ENCODE peak calls at places on chromosomes 3 and 15, in eight cellular contexts. W is WTC11, Q is endodermal cell, T is coronary artery, K is GM20000, X is foreskin fibroblast, I is GM13977, R is AG04450. M is an unnamed sample.
A peak's percentile ranks its signal among the peaks of the same experiment; 100 is the strongest.

GRCh38 chr3:151101270-151101954 is 15.9 kb downstream of the MED12L start:
- DNase-seq in W (no peak), Q (no peak), T (no peak), K (no peak), X (no peak), I (no peak), R (no peak), M (no peak)

GRCh38 chr3:123314409-123315270 is 112.9 kb downstream of the SEC22A start:
- DNase-seq in W (peak; percentile 89), Q (peak; percentile 99), T (no peak), K (no peak), X (no peak), I (no peak), R (no peak), M (no peak)

GRCh38 chr3:70053293-70053692 is 53.8 kb downstream of the SAMMSON start:
- DNase-seq in W (no peak), Q (no peak), T (no peak), K (no peak), X (no peak), I (no peak), R (no peak), M (peak; percentile 4)

GRCh38 chr3:189911001-189911400 is 209.7 kb downstream of the P3H2 start:
- DNase-seq in W (no peak), Q (no peak), T (no peak), K (no peak), X (no peak), I (no peak), R (no peak), M (no peak)

GRCh38 chr3:192212335-192212734 is 515.0 kb downstream of the FGF12 start:
- DNase-seq in W (no peak), Q (no peak), T (no peak), K (no peak), X (no peak), I (no peak), R (no peak), M (no peak)

GRCh38 chr3:186247821-186248814 is 113.9 kb downstream of the DGKG start:
- DNase-seq in W (no peak), Q (no peak), T (peak; percentile 28), K (no peak), X (no peak), I (no peak), R (no peak), M (no peak)

GRCh38 chr3:187516446-187516845 is 148.3 kb downstream of the RTP4 start:
- DNase-seq in W (no peak), Q (no peak), T (no peak), K (no peak), X (no peak), I (no peak), R (no peak), M (no peak)

GRCh38 chr15:92906563-92907081 is 6.5 kb downstream of the CHD2 start:
- DNase-seq in W (no peak), Q (no peak), T (no peak), K (peak; percentile 34), X (peak; percentile 41), I (peak; percentile 38), R (no peak), M (peak; percentile 73)

GRCh38 chr15:78767331-78767951 is 43.8 kb downstream of the ADAMTS7 start:
- DNase-seq in W (peak; percentile 28), Q (no peak), T (no peak), K (no peak), X (no peak), I (no peak), R (no peak), M (no peak)

GRCh38 chr3:74883690-74884089 is 269.2 kb upstream of the CNTN3 start:
- DNase-seq in W (peak; percentile 12), Q (peak; percentile 76), T (no peak), K (no peak), X (peak; percentile 49), I (no peak), R (no peak), M (no peak)

GRCh38 chr3:12184541-12184940 is 25.8 kb upstream of the TIMP4 start:
- DNase-seq in W (no peak), Q (no peak), T (no peak), K (no peak), X (no peak), I (no peak), R (no peak), M (no peak)

DNA sequence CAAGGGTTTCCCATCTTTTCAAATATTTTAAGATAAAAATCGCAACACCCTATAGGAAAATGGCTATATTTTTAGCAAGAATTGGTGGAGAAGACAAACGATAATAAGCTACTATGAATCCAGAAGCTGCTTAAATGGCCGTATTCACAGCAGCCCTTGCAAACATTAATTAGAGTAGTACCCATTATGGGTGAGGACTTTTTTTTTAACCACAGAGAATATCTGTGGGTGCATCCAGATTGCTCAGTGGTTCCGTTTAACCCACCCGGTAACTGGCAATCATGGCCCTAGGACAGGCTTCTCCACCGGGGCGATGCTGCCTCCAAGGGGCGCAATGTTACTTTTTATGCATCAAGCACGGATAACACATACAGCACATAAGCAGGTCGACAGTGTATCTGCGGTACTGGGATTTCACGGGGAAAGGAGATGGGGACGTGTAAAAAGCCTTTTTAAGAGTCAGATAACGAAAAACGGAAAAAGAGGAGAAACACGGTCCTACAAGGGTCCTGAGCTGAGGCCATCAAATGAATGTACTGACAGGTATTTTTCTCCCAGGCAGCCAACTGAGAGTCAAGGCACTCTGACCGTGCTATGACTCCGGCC is 968 bp upstream of the TMEM266 start:
- DNase-seq in W (peak; percentile 42), Q (peak; percentile 79), T (no peak), K (peak; percentile 55), X (peak; percentile 27), I (peak; percentile 57), R (no peak), M (peak; percentile 66)
- TF ChIP-seq CTCF in W (no peak), Q (no peak), T (no peak), K (peak; percentile 15), X (no peak), I (peak; percentile 25), R (peak; percentile 12), M (peak; percentile 23)

DNA sequence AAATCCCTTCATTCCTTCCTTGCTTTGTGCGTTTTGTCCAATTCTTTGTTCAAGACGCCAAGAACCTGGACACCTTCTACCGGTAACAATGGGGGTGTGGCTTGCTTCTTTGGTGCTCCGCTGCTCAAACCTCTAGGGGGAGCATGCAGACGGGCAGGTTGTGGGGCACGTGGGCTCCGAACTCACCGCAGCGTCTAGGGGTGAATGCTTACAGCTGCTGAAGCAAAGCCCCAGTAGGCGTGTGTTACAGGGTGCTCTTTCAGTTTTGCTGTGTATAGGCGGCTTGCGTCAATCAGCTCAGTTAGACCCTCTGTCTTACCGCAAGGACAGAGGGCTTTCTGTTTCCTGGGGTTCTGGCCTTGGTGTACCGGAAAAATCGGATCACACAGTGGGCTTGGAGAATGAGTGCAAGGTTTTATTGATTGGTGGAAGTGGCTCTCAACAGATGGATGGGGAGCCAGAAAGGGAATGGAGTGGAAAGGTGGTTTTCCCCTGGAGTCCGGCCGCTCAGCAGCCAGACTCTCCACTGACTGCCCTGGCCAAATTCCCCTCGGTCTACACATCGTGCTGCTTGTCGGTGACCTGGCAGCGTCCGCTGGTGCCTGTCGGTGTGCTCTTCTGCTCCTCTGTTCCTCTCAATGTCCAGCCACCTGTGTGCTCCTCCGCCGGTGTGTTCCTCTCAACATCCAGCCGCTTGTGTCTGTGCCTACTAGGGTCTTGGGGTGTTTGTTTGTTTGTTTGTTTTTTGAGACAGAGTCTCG is 1.2 kb upstream of the LRRC34 start:
- DNase-seq in W (peak; percentile 71), Q (peak; percentile 86), T (no peak), K (peak; percentile 79), X (peak; percentile 34), I (peak; percentile 76), R (no peak), M (peak; percentile 93)
- TF ChIP-seq CTCF in W (no peak), Q (peak; percentile 79), T (no peak), K (peak; percentile 71), X (peak; percentile 24), I (peak; percentile 78), R (no peak), M (peak; percentile 67)

GRCh38 chr15:45585069-45585468 is 2.1 kb upstream of the BLOC1S6 start:
- DNase-seq in W (no peak), Q (peak; percentile 74), T (no peak), K (no peak), X (no peak), I (no peak), R (no peak), M (no peak)

GRCh38 chr15:45587861-45588170 is 637 bp downstream of the BLOC1S6 start:
- DNase-seq in W (no peak), Q (no peak), T (no peak), K (no peak), X (no peak), I (no peak), R (no peak), M (no peak)

GRCh38 chr15:45588199-45588910 is 1.2 kb downstream of the BLOC1S6 start:
- DNase-seq in W (no peak), Q (no peak), T (no peak), K (no peak), X (peak; percentile 8), I (no peak), R (no peak), M (no peak)

GRCh38 chr15:45589296-45589695 is 2.1 kb downstream of the BLOC1S6 start:
- DNase-seq in W (no peak), Q (no peak), T (no peak), K (no peak), X (peak; percentile 20), I (no peak), R (no peak), M (no peak)

DNA sequence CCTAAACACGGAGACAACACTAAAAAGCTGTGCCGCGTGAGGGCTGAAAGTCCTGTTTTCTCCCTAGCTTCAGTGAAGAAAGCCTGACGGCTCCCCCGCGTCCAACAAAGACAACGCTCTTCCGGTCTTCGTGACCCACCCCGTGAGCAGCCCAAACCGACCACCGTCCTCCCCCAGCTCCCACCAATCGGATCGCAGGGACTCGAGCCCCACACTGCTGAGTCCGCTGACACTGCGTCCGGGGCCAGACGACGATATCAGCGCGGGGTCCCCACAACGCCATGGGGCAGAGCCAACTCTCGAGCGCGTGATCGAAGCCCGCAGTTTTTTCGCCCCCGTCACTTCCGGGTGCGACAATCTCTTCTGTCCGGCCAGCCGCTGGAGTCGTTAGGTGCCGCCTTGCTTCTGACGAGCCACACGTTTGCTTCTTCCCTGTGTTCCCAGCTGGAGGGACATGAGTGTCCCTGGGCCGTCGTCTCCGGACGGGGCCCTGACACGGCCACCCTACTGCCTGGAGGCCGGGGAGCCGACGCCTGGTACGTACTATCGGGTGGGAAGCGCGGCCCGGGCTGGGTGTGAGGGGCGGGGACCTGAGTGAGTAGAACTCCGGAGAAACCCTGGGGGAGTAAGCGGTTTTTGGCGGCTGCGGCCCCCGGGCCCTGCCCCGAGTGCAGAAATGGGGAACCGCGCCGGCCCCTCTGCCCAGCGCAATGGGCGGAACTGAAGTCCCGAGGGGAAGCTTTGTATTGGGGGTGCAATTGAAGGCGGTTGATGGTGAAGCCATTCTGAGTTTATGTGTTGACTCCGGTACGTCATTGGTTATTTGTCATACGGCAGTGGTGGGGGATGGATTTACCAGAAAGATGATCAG is at the start of gene BLOC1S6:
- DNase-seq in W (peak; percentile 88), Q (peak; percentile 96), T (peak; percentile 94), K (peak; percentile 78), X (peak; percentile 95), I (peak; percentile 83), R (peak; percentile 74), M (peak; percentile 92)
- TF ChIP-seq CTCF in W (no peak), Q (no peak), T (no peak), K (no peak), X (no peak), I (no peak), R (no peak), M (no peak)

DNA sequence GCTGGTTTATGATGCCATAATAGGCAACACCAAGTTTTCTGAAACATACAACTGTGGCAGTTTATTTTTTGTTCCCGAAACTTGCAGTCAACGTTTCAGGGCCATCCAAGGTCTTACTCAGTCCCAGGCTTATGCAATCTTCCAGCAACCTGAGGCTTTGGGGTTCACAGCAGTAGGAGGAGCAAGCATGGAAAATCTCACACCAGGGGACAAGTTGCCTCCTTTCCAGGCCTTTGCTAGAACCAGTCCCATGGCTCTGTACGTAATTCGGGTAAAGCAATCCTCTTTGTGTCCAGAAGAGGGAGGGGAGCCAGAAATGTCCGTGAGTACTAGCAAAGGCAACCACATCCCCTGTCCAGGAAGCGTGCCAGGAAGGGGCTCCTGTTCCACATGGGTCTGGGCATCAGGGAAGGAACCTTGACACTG is 4.7 kb upstream of the FAM240A start:
- DNase-seq in W (peak; percentile 49), Q (peak; percentile 81), T (no peak), K (no peak), X (no peak), I (no peak), R (no peak), M (no peak)
- TF ChIP-seq CTCF in W (peak; percentile 21), Q (peak; percentile 72), T (no peak), K (no peak), X (no peak), I (no peak), R (peak; percentile 38), M (no peak)